ENCODE peak calls at places on chromosomes 5 and 9, in seven cellular contexts. P, E, A, I, F, S and W are unnamed samples.

GRCh38 chr5:122267195-122267594 is 44.8 kb upstream of the SNCAIP start:
- DNase-seq in P (no peak), I (no peak), E (no peak), F (no peak), A (no peak), S (no peak), W (no peak)

GRCh38 chr5:84301535-84301934 is 83.1 kb downstream of the EDIL3 start:
- DNase-seq in S (no peak), F (no peak), A (no peak), E (no peak), P (no peak), I (no peak), W (no peak)

GRCh38 chr5:142966146-142966455 is 195.9 kb downstream of the ARHGAP26 start:
- DNase-seq in I (no peak), P (no peak), E (no peak), S (no peak), A (no peak), F (no peak), W (no peak)

GRCh38 chr9:2053883-2054845 is 39.0 kb downstream of the SMARCA2 start:
- DNase-seq in E (peak), P (peak), A (peak), S (peak), I (no peak), F (no peak), W (no peak)

GRCh38 chr9:108565651-108566378 is 290.0 kb downstream of the ACTL7B start:
- DNase-seq in I (no peak), A (peak), E (no peak), F (peak), P (no peak), S (no peak), W (peak)

GRCh38 chr9:32345243-32345642 is 39.2 kb upstream of the ACO1 start:
- DNase-seq in P (no peak), F (no peak), S (no peak), A (no peak), E (no peak), I (no peak), W (no peak)

GRCh38 chr9:17135578-17135904 is 701 bp downstream of the CNTLN start:
- DNase-seq in I (no peak), P (no peak), S (no peak), F (no peak), E (no peak), A (no peak), W (no peak)

GRCh38 chr5:138752341-138752950 is 779 bp upstream of the CTNNA1 start:
- DNase-seq in P (no peak), I (peak), S (no peak), F (peak), E (no peak), A (no peak), W (no peak)

GRCh38 chr5:162785673-162786072 is 651.7 kb upstream of the CCNG1 start:
- DNase-seq in I (no peak), F (no peak), A (no peak), S (no peak), P (no peak), E (no peak), W (no peak)

GRCh38 chr5:171379961-171380360 is 7.7 kb upstream of the NPM1 start:
- DNase-seq in A (no peak), P (no peak), E (no peak), F (no peak), I (no peak), S (no peak), W (no peak)

GRCh38 chr9:68785965-68786364 is 80.9 kb downstream of the PIP5K1B start:
- DNase-seq in F (no peak), S (no peak), E (no peak), P (no peak), I (no peak), A (no peak), W (no peak)

GRCh38 chr9:124411514-124412227 is 3.6 kb downstream of the PSMB7 start:
- DNase-seq in F (peak), E (no peak), S (no peak), A (peak), P (no peak), I (no peak), W (no peak)

GRCh38 chr9:16329699-16330113 is 540.8 kb downstream of the BNC2 start:
- DNase-seq in E (no peak), I (no peak), F (no peak), A (no peak), P (no peak), S (no peak), W (no peak)

GRCh38 chr5:134383980-134384697 is 12.8 kb downstream of the UBE2B start:
- DNase-seq in I (no peak), E (no peak), S (no peak), F (no peak), A (no peak), P (no peak), W (no peak)

GRCh38 chr9:20466328-20467008 is 155.8 kb downstream of the MLLT3 start:
- DNase-seq in F (no peak), E (no peak), P (no peak), S (no peak), I (no peak), A (no peak), W (no peak)

GRCh38 chr5:175082866-175083590 is 358.6 kb downstream of the MSX2 start:
- DNase-seq in S (no peak), E (no peak), A (no peak), I (no peak), F (no peak), P (no peak), W (no peak)

GRCh38 chr5:16464664-16465543 is 696 bp downstream of the ZNF622 start:
- DNase-seq in A (no peak), F (peak), E (no peak), P (peak), S (no peak), I (no peak), W (no peak)

GRCh38 chr9:6564370-6564769 is 81.2 kb downstream of the GLDC start:
- DNase-seq in P (no peak), E (no peak), I (no peak), A (peak), F (no peak), S (no peak), W (no peak)

GRCh38 chr5:174951151-174951780 is 226.9 kb downstream of the MSX2 start:
- DNase-seq in E (peak), P (peak), F (peak), A (peak), I (peak), S (peak), W (peak)